ENCODE peak calls at places on chromosomes 1 and 21, in nine cellular contexts. One of them, this sample, is unnamed. For H3K4me1, the result is how much of the 10 kb centered on the place peaks cover.

GRCh38 chr1:153804112-153804511 is 28.9 kb downstream of the SLC27A3 start:
- DNase-seq in transverse colon: no peak
- DNase-seq in body of pancreas: no peak
- DNase-seq in A549: no peak
- DNase-seq in stomach: no peak
- DNase-seq in suprapubic skin: no peak
- DNase-seq in adrenal gland: no peak
- DNase-seq in breast epithelium: no peak
- DNase-seq in IMR-90: no peak
- DNase-seq in this sample: no peak

GRCh38 chr1:147781056-147781471 is 20.7 kb upstream of the GJA5 start:
- DNase-seq in transverse colon: no peak
- DNase-seq in body of pancreas: no peak
- DNase-seq in A549: no peak
- DNase-seq in stomach: no peak
- DNase-seq in suprapubic skin: no peak
- DNase-seq in adrenal gland: no peak
- DNase-seq in breast epithelium: no peak
- DNase-seq in IMR-90: peak
- DNase-seq in this sample: no peak

GRCh38 chr1:107940178-107940577 is 24.8 kb downstream of the VAV3 start:
- DNase-seq in transverse colon: no peak
- DNase-seq in body of pancreas: no peak
- DNase-seq in A549: no peak
- DNase-seq in stomach: no peak
- DNase-seq in suprapubic skin: no peak
- DNase-seq in adrenal gland: no peak
- DNase-seq in breast epithelium: no peak
- DNase-seq in IMR-90: no peak
- DNase-seq in this sample: no peak

GRCh38 chr1:44515416-44515815 is 110.4 kb downstream of the RNF220 start:
- DNase-seq in transverse colon: no peak
- DNase-seq in body of pancreas: no peak
- DNase-seq in A549: no peak
- DNase-seq in stomach: no peak
- DNase-seq in suprapubic skin: no peak
- DNase-seq in adrenal gland: no peak
- DNase-seq in breast epithelium: no peak
- DNase-seq in IMR-90: no peak
- DNase-seq in this sample: no peak

GRCh38 chr1:22826630-22827580 is 116.3 kb downstream of the EPHB2 start:
- DNase-seq in transverse colon: no peak
- DNase-seq in body of pancreas: peak
- DNase-seq in A549: no peak
- DNase-seq in stomach: peak
- DNase-seq in suprapubic skin: no peak
- DNase-seq in adrenal gland: no peak
- DNase-seq in breast epithelium: peak
- DNase-seq in IMR-90: no peak
- DNase-seq in this sample: peak

GRCh38 chr21:27566521-27566920 is 599.6 kb upstream of the ADAMTS5 start:
- DNase-seq in transverse colon: no peak
- DNase-seq in body of pancreas: no peak
- DNase-seq in A549: no peak
- DNase-seq in stomach: no peak
- DNase-seq in suprapubic skin: no peak
- DNase-seq in adrenal gland: no peak
- DNase-seq in breast epithelium: no peak
- DNase-seq in IMR-90: no peak
- DNase-seq in this sample: no peak

GRCh38 chr1:218412181-218412580 is 67.0 kb downstream of the TGFB2 start:
- DNase-seq in transverse colon: no peak
- DNase-seq in body of pancreas: no peak
- DNase-seq in A549: no peak
- DNase-seq in stomach: no peak
- DNase-seq in suprapubic skin: no peak
- DNase-seq in adrenal gland: no peak
- DNase-seq in breast epithelium: no peak
- DNase-seq in IMR-90: peak
- DNase-seq in this sample: no peak

GRCh38 chr1:233304489-233305102 is 9.1 kb upstream of the PCNX2 start:
- DNase-seq in transverse colon: no peak
- DNase-seq in body of pancreas: no peak
- DNase-seq in A549: peak
- DNase-seq in stomach: no peak
- DNase-seq in suprapubic skin: no peak
- DNase-seq in adrenal gland: no peak
- DNase-seq in breast epithelium: no peak
- DNase-seq in IMR-90: peak
- DNase-seq in this sample: no peak

GRCh38 chr1:30988045-30988444 is 77.5 kb downstream of the PUM1 start:
- DNase-seq in transverse colon: no peak
- DNase-seq in body of pancreas: no peak
- DNase-seq in A549: no peak
- DNase-seq in stomach: no peak
- DNase-seq in suprapubic skin: no peak
- DNase-seq in adrenal gland: no peak
- DNase-seq in breast epithelium: no peak
- DNase-seq in IMR-90: peak
- DNase-seq in this sample: no peak

GRCh38 chr21:45043541-45044020 is 30.8 kb upstream of the ADARB1 start:
- DNase-seq in transverse colon: no peak
- DNase-seq in body of pancreas: no peak
- DNase-seq in A549: no peak
- DNase-seq in stomach: no peak
- DNase-seq in suprapubic skin: no peak
- DNase-seq in adrenal gland: no peak
- DNase-seq in breast epithelium: no peak
- DNase-seq in IMR-90: no peak
- DNase-seq in this sample: no peak

GRCh38 chr1:116360435-116361173 is 12.4 kb upstream of the ATP1A1 start:
- DNase-seq in transverse colon: no peak
- DNase-seq in body of pancreas: no peak
- DNase-seq in A549: no peak
- DNase-seq in stomach: no peak
- DNase-seq in suprapubic skin: no peak
- DNase-seq in adrenal gland: no peak
- DNase-seq in breast epithelium: no peak
- DNase-seq in IMR-90: peak
- DNase-seq in this sample: no peak

GRCh38 chr1:89724369-89725015 is 91.6 kb downstream of the LRRC8C start:
- DNase-seq in transverse colon: peak
- DNase-seq in body of pancreas: no peak
- DNase-seq in A549: no peak
- DNase-seq in stomach: no peak
- DNase-seq in suprapubic skin: no peak
- DNase-seq in adrenal gland: no peak
- DNase-seq in breast epithelium: no peak
- DNase-seq in IMR-90: peak
- DNase-seq in this sample: peak
- TF ChIP-seq POLR2A in transverse colon: no peak
- TF ChIP-seq POLR2A in body of pancreas: no peak
- TF ChIP-seq POLR2A in A549: no peak
- TF ChIP-seq POLR2A in stomach: no peak
- TF ChIP-seq POLR2A in suprapubic skin: no peak
- TF ChIP-seq POLR2A in adrenal gland: no peak
- TF ChIP-seq POLR2A in breast epithelium: no peak
- TF ChIP-seq POLR2A in IMR-90: peak
- TF ChIP-seq POLR2A in this sample: no peak

GRCh38 chr1:41495171-41495948 is 10.9 kb upstream of the EDN2 start:
- DNase-seq in transverse colon: no peak
- DNase-seq in body of pancreas: peak
- DNase-seq in A549: peak
- DNase-seq in stomach: no peak
- DNase-seq in suprapubic skin: no peak
- DNase-seq in adrenal gland: no peak
- DNase-seq in breast epithelium: no peak
- DNase-seq in IMR-90: peak
- DNase-seq in this sample: no peak
- H3K4me3 ChIP-seq in transverse colon: no peak
- H3K4me3 ChIP-seq in body of pancreas: no peak
- H3K4me3 ChIP-seq in A549: peak
- H3K4me3 ChIP-seq in stomach: peak
- H3K4me3 ChIP-seq in suprapubic skin: peak
- H3K4me3 ChIP-seq in adrenal gland: no peak
- H3K4me3 ChIP-seq in breast epithelium: peak
- H3K4me3 ChIP-seq in IMR-90: no peak
- H3K4me3 ChIP-seq in this sample: peak

GRCh38 chr1:221760895-221761294 is 19.0 kb upstream of the DUSP10 start:
- DNase-seq in transverse colon: no peak
- DNase-seq in body of pancreas: no peak
- DNase-seq in A549: no peak
- DNase-seq in stomach: no peak
- DNase-seq in suprapubic skin: no peak
- DNase-seq in adrenal gland: no peak
- DNase-seq in breast epithelium: no peak
- DNase-seq in IMR-90: no peak
- DNase-seq in this sample: no peak

GRCh38 chr1:221765527-221765926 is 23.6 kb upstream of the DUSP10 start:
- DNase-seq in transverse colon: no peak
- DNase-seq in body of pancreas: no peak
- DNase-seq in A549: no peak
- DNase-seq in stomach: no peak
- DNase-seq in suprapubic skin: no peak
- DNase-seq in adrenal gland: no peak
- DNase-seq in breast epithelium: no peak
- DNase-seq in IMR-90: no peak
- DNase-seq in this sample: no peak

GRCh38 chr1:221761354-221762002 is 19.6 kb upstream of the DUSP10 start:
- DNase-seq in transverse colon: no peak
- DNase-seq in body of pancreas: no peak
- DNase-seq in A549: no peak
- DNase-seq in stomach: no peak
- DNase-seq in suprapubic skin: no peak
- DNase-seq in adrenal gland: no peak
- DNase-seq in breast epithelium: no peak
- DNase-seq in IMR-90: no peak
- DNase-seq in this sample: no peak

GRCh38 chr1:221759436-221759835 is 17.5 kb upstream of the DUSP10 start:
- DNase-seq in transverse colon: no peak
- DNase-seq in body of pancreas: no peak
- DNase-seq in A549: no peak
- DNase-seq in stomach: no peak
- DNase-seq in suprapubic skin: no peak
- DNase-seq in adrenal gland: no peak
- DNase-seq in breast epithelium: no peak
- DNase-seq in IMR-90: peak
- DNase-seq in this sample: no peak

DNA sequence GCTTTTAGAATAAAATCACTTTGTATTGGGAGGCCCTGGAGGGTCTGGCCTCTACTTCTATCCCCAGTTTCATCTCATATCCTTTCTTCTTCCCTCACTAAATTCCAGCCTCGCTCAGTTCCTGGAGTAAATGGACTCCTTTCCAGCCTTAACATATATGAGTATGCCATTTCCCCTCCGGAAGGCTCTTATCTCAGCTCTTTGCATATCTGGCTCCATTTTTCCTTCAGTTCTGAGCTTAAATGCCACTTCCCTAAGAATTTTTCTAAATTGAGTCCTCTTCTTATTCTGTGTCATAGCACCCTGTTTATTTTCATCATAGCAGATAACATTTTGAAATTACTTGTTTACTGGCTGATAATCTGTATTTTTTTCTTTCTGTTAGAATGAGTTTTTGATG is 20.2 kb upstream of the DUSP10 start:
- DNase-seq in transverse colon: no peak
- DNase-seq in body of pancreas: no peak
- DNase-seq in A549: no peak
- DNase-seq in stomach: no peak
- DNase-seq in suprapubic skin: no peak
- DNase-seq in adrenal gland: no peak
- DNase-seq in breast epithelium: no peak
- DNase-seq in IMR-90: no peak
- DNase-seq in this sample: no peak
- H3K4me1 ChIP-seq in transverse colon: under half
- H3K4me1 ChIP-seq in body of pancreas: under half
- H3K4me1 ChIP-seq in A549: under half
- H3K4me1 ChIP-seq in stomach: under half
- H3K4me1 ChIP-seq in suprapubic skin: under half
- H3K4me1 ChIP-seq in adrenal gland: under half
- H3K4me1 ChIP-seq in breast epithelium: under half
- H3K4me1 ChIP-seq in IMR-90: under half
- H3K4me1 ChIP-seq in this sample: under half

GRCh38 chr1:101407505-101408211 is 170.8 kb downstream of the S1PR1 start:
- DNase-seq in transverse colon: no peak
- DNase-seq in body of pancreas: no peak
- DNase-seq in A549: no peak
- DNase-seq in stomach: no peak
- DNase-seq in suprapubic skin: no peak
- DNase-seq in adrenal gland: no peak
- DNase-seq in breast epithelium: no peak
- DNase-seq in IMR-90: no peak
- DNase-seq in this sample: no peak
- TF ChIP-seq POLR2A in transverse colon: no peak
- TF ChIP-seq POLR2A in body of pancreas: no peak
- TF ChIP-seq POLR2A in A549: no peak
- TF ChIP-seq POLR2A in stomach: no peak
- TF ChIP-seq POLR2A in suprapubic skin: no peak
- TF ChIP-seq POLR2A in adrenal gland: no peak
- TF ChIP-seq POLR2A in breast epithelium: no peak
- TF ChIP-seq POLR2A in IMR-90: no peak
- TF ChIP-seq POLR2A in this sample: no peak

This sample was measured in spleen.